ENCODE peak calls at places on chromosome X, in four cellular contexts. One of them, this sample, is unnamed.

GRCh38 chrX:129650821-129651510 is 3.8 kb downstream of the APLN start:
- DNase-seq in IMR-90: no peak
- DNase-seq in HT-29: no peak
- DNase-seq in NCI-H2029 treated with DMSO at 0.1 percent for 48 hours: no peak
- DNase-seq in this sample: no peak

GRCh38 chrX:130299279-130300009 is 30.7 kb upstream of the ZNF280C start:
- DNase-seq in IMR-90: no peak
- DNase-seq in HT-29: peak
- DNase-seq in NCI-H2029 treated with DMSO at 0.1 percent for 48 hours: peak
- DNase-seq in this sample: peak

GRCh38 chrX:48468693-48469691 is 1.1 kb downstream of the SLC38A5 start:
- DNase-seq in IMR-90: no peak
- DNase-seq in HT-29: no peak
- DNase-seq in NCI-H2029 treated with DMSO at 0.1 percent for 48 hours: no peak
- DNase-seq in this sample: no peak

GRCh38 chrX:107628662-107629532 is 587 bp downstream of the PRPS1 start:
- DNase-seq in IMR-90: peak
- DNase-seq in HT-29: peak
- DNase-seq in NCI-H2029 treated with DMSO at 0.1 percent for 48 hours: no peak
- DNase-seq in this sample: peak

GRCh38 chrX:41336447-41336846 is 2.5 kb downstream of the DDX3X start:
- DNase-seq in IMR-90: no peak
- DNase-seq in HT-29: no peak
- DNase-seq in NCI-H2029 treated with DMSO at 0.1 percent for 48 hours: no peak
- DNase-seq in this sample: no peak

GRCh38 chrX:48794993-48795501 is 6.8 kb upstream of the HDAC6 start:
- DNase-seq in IMR-90: peak
- DNase-seq in HT-29: peak
- DNase-seq in NCI-H2029 treated with DMSO at 0.1 percent for 48 hours: no peak
- DNase-seq in this sample: peak

GRCh38 chrX:30865020-30865419 is 24.0 kb downstream of the TAB3 start:
- DNase-seq in IMR-90: no peak
- DNase-seq in HT-29: peak
- DNase-seq in NCI-H2029 treated with DMSO at 0.1 percent for 48 hours: no peak
- DNase-seq in this sample: peak

GRCh38 chrX:150693782-150694574 is 782 bp downstream of the MTMR1 start:
- DNase-seq in IMR-90: peak
- DNase-seq in HT-29: peak
- DNase-seq in NCI-H2029 treated with DMSO at 0.1 percent for 48 hours: peak
- DNase-seq in this sample: peak

GRCh38 chrX:18290200-18290599 is 64.3 kb downstream of the SCML2 start:
- DNase-seq in IMR-90: no peak
- DNase-seq in HT-29: no peak
- DNase-seq in NCI-H2029 treated with DMSO at 0.1 percent for 48 hours: no peak
- DNase-seq in this sample: no peak

GRCh38 chrX:31213941-31214340 is 142.1 kb upstream of the FTHL17 start:
- DNase-seq in IMR-90: peak
- DNase-seq in HT-29: peak
- DNase-seq in NCI-H2029 treated with DMSO at 0.1 percent for 48 hours: no peak
- DNase-seq in this sample: peak

GRCh38 chrX:40260123-40260751 is 162.5 kb upstream of the BCOR start:
- DNase-seq in IMR-90: no peak
- DNase-seq in HT-29: no peak
- DNase-seq in NCI-H2029 treated with DMSO at 0.1 percent for 48 hours: peak
- DNase-seq in this sample: no peak

GRCh38 chrX:13033193-13033592 is 11.2 kb downstream of the FAM9C start:
- DNase-seq in IMR-90: peak
- DNase-seq in HT-29: no peak
- DNase-seq in NCI-H2029 treated with DMSO at 0.1 percent for 48 hours: no peak
- DNase-seq in this sample: no peak

GRCh38 chrX:121761845-121762244 is 714.4 kb downstream of the GLUD2 start:
- DNase-seq in IMR-90: no peak
- DNase-seq in HT-29: no peak
- DNase-seq in NCI-H2029 treated with DMSO at 0.1 percent for 48 hours: no peak
- DNase-seq in this sample: no peak

GRCh38 chrX:38768079-38768478 is 33.2 kb upstream of the MID1IP1 start:
- DNase-seq in IMR-90: peak
- DNase-seq in HT-29: peak
- DNase-seq in NCI-H2029 treated with DMSO at 0.1 percent for 48 hours: peak
- DNase-seq in this sample: peak

GRCh38 chrX:47482512-47483309 is at the start of gene ZNF41:
- DNase-seq in IMR-90: peak
- DNase-seq in HT-29: peak
- DNase-seq in NCI-H2029 treated with DMSO at 0.1 percent for 48 hours: peak
- DNase-seq in this sample: peak

GRCh38 chrX:49257846-49258748 is 6.4 kb downstream of the FOXP3 start:
- DNase-seq in IMR-90: no peak
- DNase-seq in HT-29: no peak
- DNase-seq in NCI-H2029 treated with DMSO at 0.1 percent for 48 hours: no peak
- DNase-seq in this sample: no peak

GRCh38 chrX:139204903-139205667 is 325.5 kb upstream of the F9 start:
- DNase-seq in IMR-90: no peak
- DNase-seq in HT-29: no peak
- DNase-seq in NCI-H2029 treated with DMSO at 0.1 percent for 48 hours: no peak
- DNase-seq in this sample: peak

GRCh38 chrX:153864101-153864500 is 21.9 kb downstream of the L1CAM start:
- DNase-seq in IMR-90: no peak
- DNase-seq in HT-29: no peak
- DNase-seq in NCI-H2029 treated with DMSO at 0.1 percent for 48 hours: no peak
- DNase-seq in this sample: no peak

This sample was measured in SW480.